ENCODE peak calls at places on chromosomes 16 and 17, in nine cellular contexts. V is NCI-H1105 treated with DMSO at 0.1 percent for 48 hours; Q is activated T-cell treated with anti-CD3 and anti-CD28 coated beads for 24 hours; D is body of pancreas; N is HEK293T; I is heart left ventricle; P is activated CD4-positive, CD25-positive, alpha-beta regulatory T cell treated with anti-CD3 and anti-CD28 coated beads, Interleukin-2, amount 50 U/mL, for 72 hours; R is cardiac fibroblast; S is stimulated activated effector memory CD8-positive, alpha-beta T cell treated with anti-CD3 and anti-CD28 coated beads, Interleukin-12 subunit alpha, Interleukin-12 subunit beta, amount 100 ng/mL, for 72 hours. T is an unnamed sample.

GRCh38 chr17:48647103-48647963 is 21.2 kb upstream of the HOXB9 start:
- DNase-seq in V (peak), Q (no peak), D (no peak), N (peak), I (no peak), P (no peak), R (no peak), S (no peak), T (no peak)

GRCh38 chr16:901149-901548 is 69.6 kb downstream of the LMF1 start:
- DNase-seq in V (no peak), Q (no peak), D (no peak), N (no peak), I (no peak), P (no peak), R (no peak), S (no peak), T (no peak)

GRCh38 chr16:70432800-70433455 is 6.0 kb downstream of the ST3GAL2 start:
- DNase-seq in V (no peak), Q (no peak), D (peak), N (no peak), I (no peak), P (no peak), R (no peak), S (no peak), T (no peak)

GRCh38 chr17:74429604-74430384 is 2.1 kb upstream of the GPRC5C start:
- DNase-seq in V (no peak), Q (no peak), D (peak), N (no peak), I (no peak), P (no peak), R (no peak), S (no peak), T (no peak)

GRCh38 chr17:65037157-65037556 is 19.4 kb downstream of the GNA13 start:
- DNase-seq in V (no peak), Q (no peak), D (no peak), N (no peak), I (no peak), P (no peak), R (no peak), S (no peak), T (no peak)

GRCh38 chr17:27654654-27655524 is 23.9 kb downstream of the LGALS9 start:
- DNase-seq in V (peak), Q (peak), D (peak), N (peak), I (peak), P (peak), R (peak), S (peak), T (peak)

GRCh38 chr17:69608808-69609494 is 194.5 kb downstream of the MAP2K6 start:
- DNase-seq in V (no peak), Q (no peak), D (no peak), N (no peak), I (no peak), P (no peak), R (peak), S (no peak), T (no peak)

GRCh38 chr17:15651001-15651582 is 31.6 kb upstream of the FBXW10B start:
- DNase-seq in V (peak), Q (no peak), D (no peak), N (peak), I (no peak), P (no peak), R (no peak), S (no peak), T (no peak)

GRCh38 chr16:57165923-57166322 is 19.9 kb downstream of the PSME3IP1 start:
- DNase-seq in V (peak), Q (no peak), D (peak), N (no peak), I (no peak), P (no peak), R (peak), S (no peak), T (no peak)

GRCh38 chr17:81115749-81116464 is 49.4 kb upstream of the PVALEF start:
- DNase-seq in V (no peak), Q (no peak), D (no peak), N (no peak), I (no peak), P (no peak), R (no peak), S (no peak), T (no peak)

GRCh38 chr16:13238182-13238581 is 336.8 kb downstream of the SHISA9 start:
- DNase-seq in V (no peak), Q (no peak), D (no peak), N (no peak), I (no peak), P (no peak), R (no peak), S (no peak), T (no peak)

GRCh38 chr17:11330871-11331270 is 89.9 kb downstream of the SHISA6 start:
- DNase-seq in V (no peak), Q (no peak), D (no peak), N (no peak), I (no peak), P (no peak), R (peak), S (no peak), T (no peak)

GRCh38 chr17:30796016-30796415 is 28.5 kb downstream of the CRLF3 start:
- DNase-seq in V (no peak), Q (no peak), D (no peak), N (no peak), I (no peak), P (no peak), R (no peak), S (no peak), T (no peak)

GRCh38 chr17:32909787-32910369 is 18.1 kb upstream of the TMEM98 start:
- DNase-seq in V (peak), Q (peak), D (peak), N (peak), I (no peak), P (peak), R (peak), S (peak), T (no peak)

GRCh38 chr17:67378444-67379250 is 1.6 kb downstream of the PITPNC1 start:
- DNase-seq in V (peak), Q (peak), D (peak), N (peak), I (peak), P (peak), R (peak), S (peak), T (peak)

GRCh38 chr17:79361221-79361734 is 249.6 kb downstream of the RBFOX3 start:
- DNase-seq in V (no peak), Q (no peak), D (no peak), N (no peak), I (peak), P (no peak), R (no peak), S (no peak), T (no peak)

GRCh38 chr17:34386925-34387550 is 24.0 kb upstream of the CCL1 start:
- DNase-seq in V (no peak), Q (no peak), D (no peak), N (no peak), I (no peak), P (no peak), R (peak), S (no peak), T (no peak)